ENCODE peak calls at places on chromosomes 12 and 14, in eight cellular contexts. K is hypothalamus; H is upper lobe of right lung; J is fibroblast of mammary gland; T is pancreas; R is NB4; N is stimulated activated CD8-positive, alpha-beta memory T cell treated with anti-CD3 and anti-CD28 coated beads, Interleukin-4, amount 100 ng/mL, for 1 hour; O is progenitor cell of endocrine pancreas. L is an unnamed sample.

GRCh38 chr14:95961481-95961880 is 77.7 kb upstream of the C14orf132 start:
- DNase-seq in K (no peak), H (no peak), J (no peak), T (no peak), R (no peak), N (no peak), O (no peak), L (no peak)

GRCh38 chr14:31927348-31927826 is 149.7 kb upstream of the ARHGAP5 start:
- DNase-seq in K (peak), H (no peak), J (peak), T (no peak), R (no peak), N (no peak), O (no peak), L (no peak)

GRCh38 chr12:118359541-118359915 is 13.2 kb downstream of the TAOK3 start:
- DNase-seq in K (no peak), H (no peak), J (no peak), T (no peak), R (peak), N (no peak), O (no peak), L (no peak)

GRCh38 chr14:101122114-101122854 is 218.8 kb upstream of the RTL1 start:
- DNase-seq in K (no peak), H (no peak), J (no peak), T (no peak), R (no peak), N (no peak), O (no peak), L (no peak)

GRCh38 chr12:113463746-113464743 is 7.6 kb downstream of the LHX5 start:
- DNase-seq in K (no peak), H (peak), J (no peak), T (no peak), R (no peak), N (no peak), O (no peak), L (no peak)

GRCh38 chr12:3313655-3314305 is 177.2 kb upstream of the PRMT8 start:
- DNase-seq in K (peak), H (no peak), J (peak), T (no peak), R (peak), N (no peak), O (no peak), L (no peak)

GRCh38 chr12:129877383-129877782 is 26.4 kb downstream of the TMEM132D start:
- DNase-seq in K (no peak), H (no peak), J (no peak), T (no peak), R (no peak), N (no peak), O (no peak), L (no peak)

GRCh38 chr14:102584871-102585869 is 7.3 kb upstream of the RCOR1 start:
- DNase-seq in K (no peak), H (no peak), J (no peak), T (no peak), R (no peak), N (no peak), O (peak), L (no peak)

GRCh38 chr14:102565331-102565887 is 27.0 kb upstream of the RCOR1 start:
- DNase-seq in K (no peak), H (no peak), J (no peak), T (no peak), R (peak), N (no peak), O (no peak), L (no peak)

GRCh38 chr12:25723921-25724491 is 170.9 kb upstream of the LMNTD1 start:
- DNase-seq in K (no peak), H (no peak), J (peak), T (no peak), R (no peak), N (no peak), O (no peak), L (no peak)

GRCh38 chr14:97916669-97917068 is 1119.5 kb downstream of the VRK1 start:
- DNase-seq in K (no peak), H (no peak), J (no peak), T (no peak), R (no peak), N (no peak), O (no peak), L (no peak)

GRCh38 chr14:89388853-89389252 is 28.2 kb downstream of the FOXN3 start:
- DNase-seq in K (no peak), H (no peak), J (no peak), T (no peak), R (no peak), N (no peak), O (no peak), L (no peak)

GRCh38 chr12:57771271-57771872 is 533 bp downstream of the METTL1 start:
- DNase-seq in K (peak), H (peak), J (peak), T (peak), R (peak), N (peak), O (peak), L (peak)

GRCh38 chr12:27052742-27053141 is 29.6 kb downstream of the C12orf71 start:
- DNase-seq in K (no peak), H (no peak), J (no peak), T (no peak), R (no peak), N (no peak), O (no peak), L (no peak)

GRCh38 chr14:23366163-23366921 is 1.4 kb upstream of the EFS start:
- DNase-seq in K (peak), H (peak), J (peak), T (no peak), R (no peak), N (no peak), O (peak), L (no peak)

L was measured in GM18507.